ENCODE peak calls at places on chromosomes 13 and 19, in four cellular contexts. J is iPS DF 6.9, Y is fibroblast of lung, U is DND-41. H is an unnamed sample.

GRCh38 chr19:30883071-30883470 is 466.2 kb downstream of the TSHZ3 start:
- DNase-seq in J (no peak), Y (no peak), U (no peak), H (no peak)

GRCh38 chr19:3683866-3684816 is 16.1 kb downstream of the PIP5K1C start:
- DNase-seq in J (no peak), Y (peak), U (no peak), H (no peak)

GRCh38 chr13:50617134-50617721 is 226.3 kb downstream of the DLEU7 start:
- DNase-seq in J (no peak), Y (peak), U (no peak), H (no peak)

GRCh38 chr13:99355267-99356215 is 48.3 kb upstream of the GPR183 start:
- DNase-seq in J (no peak), Y (no peak), U (no peak), H (no peak)

GRCh38 chr13:37621811-37622361 is 23.3 kb upstream of the POSTN start:
- DNase-seq in J (no peak), Y (peak), U (no peak), H (peak)

GRCh38 chr13:40562975-40563349 is 103.5 kb downstream of the FOXO1 start:
- DNase-seq in J (no peak), Y (peak), U (no peak), H (no peak)

GRCh38 chr13:87999141-87999765 is 328.1 kb downstream of the SLITRK5 start:
- DNase-seq in J (no peak), Y (peak), U (no peak), H (peak)

GRCh38 chr19:41911889-41912731 is 16.1 kb downstream of the ERFL start:
- DNase-seq in J (no peak), Y (no peak), U (no peak), H (no peak)

GRCh38 chr19:19558055-19558454 is 20.0 kb downstream of the CILP2 start:
- DNase-seq in J (no peak), Y (no peak), U (no peak), H (no peak)

GRCh38 chr13:21949818-21950429 is 279.1 kb downstream of the FGF9 start:
- DNase-seq in J (no peak), Y (no peak), U (no peak), H (no peak)

DNA sequence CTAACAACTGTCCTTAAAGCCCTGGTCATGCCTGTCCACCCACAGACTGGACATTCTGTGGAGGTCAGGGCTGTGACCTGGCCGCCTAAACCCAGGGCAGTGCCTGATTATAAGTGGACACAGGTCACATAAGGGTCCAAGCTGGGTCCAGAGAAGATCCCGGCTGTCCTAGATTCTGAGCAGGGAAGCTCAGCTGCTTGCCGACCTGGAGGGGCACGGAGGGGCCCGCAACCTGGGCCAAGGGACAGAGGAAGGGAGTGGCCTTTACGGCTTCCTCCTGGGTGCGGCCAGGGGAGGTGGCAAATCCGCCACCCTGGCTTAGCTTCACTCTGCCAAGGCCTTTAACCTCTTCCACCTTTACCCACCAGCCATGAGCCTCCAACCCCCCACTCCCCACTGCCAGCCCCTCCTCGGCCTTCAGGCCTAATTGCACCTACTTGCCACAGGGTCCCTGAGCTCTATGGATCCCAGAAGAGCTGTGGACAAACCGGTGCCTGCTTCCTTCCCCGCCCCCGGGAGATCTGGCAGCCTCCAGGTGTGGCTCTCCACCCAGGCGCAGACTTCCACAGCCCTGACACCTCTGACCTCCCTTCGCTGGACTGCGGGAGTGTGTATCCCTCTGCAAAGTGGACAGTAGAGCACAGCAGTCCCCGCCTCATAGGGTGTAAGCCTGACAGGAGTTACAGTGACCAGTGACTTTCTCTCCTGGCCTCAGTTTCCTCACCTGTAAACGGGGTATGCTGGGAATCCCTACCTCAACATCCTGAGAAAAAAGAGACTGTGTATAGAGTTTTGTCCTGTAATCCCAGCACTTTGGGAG is 1.7 kb downstream of the CD320 start:
- DNase-seq in J (no peak), Y (no peak), U (peak), H (no peak)
- H3K27ac ChIP-seq in J (no peak), Y (no peak), U (peak), H (no peak)

DNA sequence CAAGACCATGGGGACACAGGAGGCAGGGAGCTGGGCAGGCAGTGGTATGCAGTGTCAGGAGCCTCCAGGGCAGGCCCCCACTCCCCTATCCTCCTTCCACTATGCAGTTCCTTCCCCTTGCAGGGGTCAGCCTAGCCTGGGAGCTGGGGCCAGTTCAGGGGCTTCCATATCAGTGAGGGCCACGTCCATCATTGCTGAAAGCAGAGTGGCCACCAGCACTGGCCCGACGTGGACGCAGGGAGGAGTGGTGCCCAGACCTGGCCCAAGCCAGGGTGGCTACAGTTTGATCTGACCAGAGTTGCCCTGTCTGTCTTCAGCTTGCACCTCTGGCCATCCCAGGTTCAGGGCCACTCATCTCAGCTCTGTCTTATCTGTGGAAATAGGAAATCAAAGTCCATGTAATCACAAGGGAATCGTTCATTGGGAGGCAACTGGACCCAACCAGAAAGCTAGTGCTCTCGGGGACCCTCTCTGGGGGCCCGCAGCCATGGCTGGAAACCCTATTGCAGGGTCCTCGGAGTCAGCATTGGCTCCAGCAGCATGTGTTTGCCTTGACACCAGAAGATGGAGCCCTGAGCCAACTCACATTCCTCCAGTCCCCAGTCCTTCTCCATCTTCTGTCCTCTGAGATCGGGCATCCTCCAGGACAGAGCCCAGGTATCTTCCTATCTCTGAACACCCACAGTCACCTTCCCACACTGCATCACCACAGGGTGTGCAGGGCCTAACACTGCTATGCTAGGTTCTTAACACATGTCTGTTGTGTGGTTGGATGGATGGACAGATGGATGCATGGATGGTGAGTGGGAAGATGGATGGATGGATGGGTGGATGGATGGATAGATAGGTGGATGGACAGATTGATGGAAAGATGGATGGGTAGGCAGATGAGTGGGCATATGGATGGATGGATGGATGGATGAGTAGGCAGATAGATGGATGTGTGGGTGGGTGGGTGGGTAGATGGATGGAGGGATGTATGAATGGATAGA is 75.7 kb upstream of the KCTD15 start:
- DNase-seq in J (no peak), Y (no peak), U (no peak), H (no peak)
- H3K27ac ChIP-seq in J (no peak), Y (no peak), U (no peak), H (no peak)

DNA sequence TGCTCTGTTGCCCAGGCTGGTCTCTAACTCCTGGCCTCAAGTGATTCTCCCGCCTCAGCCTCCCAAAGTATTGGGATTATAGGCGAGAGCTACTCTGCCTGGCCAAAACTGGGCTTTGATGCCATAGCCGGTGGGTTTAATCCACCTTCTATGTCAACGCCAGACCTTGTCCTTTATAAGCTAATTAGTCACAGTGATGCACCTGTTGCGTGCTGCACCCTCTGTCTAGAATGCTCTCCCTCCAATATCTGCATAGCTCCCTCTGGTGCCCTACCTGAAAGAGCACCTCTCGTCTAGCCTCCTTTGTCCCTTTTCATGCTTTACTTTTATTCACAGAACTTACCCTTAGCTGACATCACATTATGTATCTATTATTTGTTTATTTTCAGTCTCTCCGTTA is 148.2 kb downstream of the USP12 start:
- DNase-seq in J (no peak), Y (no peak), U (no peak), H (no peak)
- H3K27ac ChIP-seq in J (no peak), Y (peak), U (no peak), H (no peak)

GRCh38 chr19:34734601-34735103 is 609 bp downstream of the ZNF181 start:
- DNase-seq in J (no peak), Y (no peak), U (no peak), H (no peak)
- H3K27ac ChIP-seq in J (no peak), Y (peak), U (peak), H (peak)